ENCODE peak calls at places on chromosome 4, in four cellular contexts. U, F, X and R are unnamed samples.

GRCh38 chr4:10115657-10116624 is 658 bp downstream of the WDR1 start:
- DNase-seq in U (peak; percentile 54), F (peak; percentile 39), X (peak; percentile 57), R (no peak)

GRCh38 chr4:141215030-141215429 is 5.7 kb upstream of the ZNF330 start:
- DNase-seq in U (no peak), F (no peak), X (no peak), R (no peak)

GRCh38 chr4:51835854-51836253 is 7.1 kb upstream of the DCUN1D4 start:
- DNase-seq in U (no peak), F (no peak), X (no peak), R (no peak)

GRCh38 chr4:163113921-163114703 is 52.6 kb downstream of the NAF1 start:
- DNase-seq in U (no peak), F (no peak), X (no peak), R (no peak)

GRCh38 chr4:98203406-98204235 is 57.6 kb upstream of the RAP1GDS1 start:
- DNase-seq in U (no peak), F (no peak), X (no peak), R (no peak)

GRCh38 chr4:141620715-141621114 is 15.7 kb upstream of the IL15 start:
- DNase-seq in U (no peak), F (no peak), X (no peak), R (no peak)

GRCh38 chr4:151678048-151678853 is 82.6 kb downstream of the GATB start:
- DNase-seq in U (no peak), F (peak; percentile 26), X (no peak), R (no peak)

GRCh38 chr4:188934320-188934975 is 795.2 kb downstream of the TRIML1 start:
- DNase-seq in U (no peak), F (peak; percentile 39), X (peak; percentile 22), R (no peak)

GRCh38 chr4:7187691-7188090 is 4.6 kb upstream of the SORCS2 start:
- DNase-seq in U (no peak), F (no peak), X (no peak), R (no peak)

GRCh38 chr4:24368801-24369200 is 215.6 kb downstream of the DHX15 start:
- DNase-seq in U (no peak), F (no peak), X (no peak), R (no peak)

GRCh38 chr4:87069037-87069742 is 134.4 kb downstream of the AFF1 start:
- DNase-seq in U (no peak), F (no peak), X (no peak), R (no peak)

GRCh38 chr4:182207806-182208483 is 35.3 kb upstream of the TENM3 start:
- DNase-seq in U (no peak), F (peak; percentile 66), X (peak; percentile 53), R (no peak)

GRCh38 chr4:93788712-93789111 is 39.8 kb upstream of the ATOH1 start:
- DNase-seq in U (no peak), F (peak; percentile 6), X (peak; percentile 32), R (no peak)

GRCh38 chr4:140995058-140995457 is 138.2 kb downstream of the RNF150 start:
- DNase-seq in U (no peak), F (no peak), X (no peak), R (no peak)

GRCh38 chr4:144582105-144582850 is 63.7 kb upstream of the HHIP start:
- DNase-seq in U (no peak), F (no peak), X (peak; percentile 65), R (no peak)

GRCh38 chr4:3285558-3286334 is 7.1 kb upstream of the RGS12 start:
- DNase-seq in U (no peak), F (peak; percentile 31), X (peak; percentile 88), R (no peak)

GRCh38 chr4:16018061-16018676 is 55.2 kb upstream of the FGFBP2 start:
- DNase-seq in U (no peak), F (no peak), X (no peak), R (no peak)

GRCh38 chr4:81905966-81906365 is 434.3 kb upstream of the RASGEF1B start:
- DNase-seq in U (no peak), F (no peak), X (no peak), R (no peak)

GRCh38 chr4:98728433-98728832 is 70.0 kb upstream of the TSPAN5 start:
- DNase-seq in U (no peak), F (peak; percentile 50), X (peak; percentile 45), R (no peak)

GRCh38 chr4:40232610-40233009 is 35.8 kb downstream of the RHOH start:
- DNase-seq in U (no peak), F (no peak), X (no peak), R (no peak)

GRCh38 chr4:1058198-1058996 is 47.0 kb downstream of the FGFRL1 start:
- DNase-seq in U (no peak), F (no peak), X (no peak), R (peak; percentile 63)

GRCh38 chr4:149296503-149296902 is 519.1 kb downstream of the IQCM start:
- DNase-seq in U (no peak), F (peak; percentile 0), X (no peak), R (no peak)

GRCh38 chr4:63784822-63785221 is 624.4 kb downstream of the TECRL start:
- DNase-seq in U (no peak), F (no peak), X (no peak), R (no peak)

GRCh38 chr4:182593864-182594263 is 323.3 kb downstream of the DCTD start:
- DNase-seq in U (no peak), F (no peak), X (no peak), R (no peak)

GRCh38 chr4:14816592-14817273 is 185.5 kb upstream of the CPEB2 start:
- DNase-seq in U (no peak), F (no peak), X (no peak), R (no peak)

DNA sequence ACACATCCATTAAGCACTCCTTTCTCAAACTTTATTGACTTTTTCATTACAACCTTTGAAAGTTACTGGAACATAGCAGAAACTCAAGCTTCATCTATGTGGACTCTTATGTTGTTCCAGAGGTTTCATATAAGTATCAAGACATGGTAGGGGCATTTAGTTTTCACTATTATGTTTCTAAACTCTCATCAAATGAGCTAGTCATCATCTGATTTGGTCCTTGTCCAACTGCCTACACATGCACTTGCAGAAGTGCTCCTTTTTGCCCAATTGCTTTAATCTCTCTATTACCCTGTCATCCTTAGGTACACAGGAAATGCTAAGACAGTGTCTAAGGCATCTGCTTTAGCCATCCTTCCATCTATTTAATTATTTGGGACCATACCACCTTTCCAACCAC is 42.2 kb upstream of the EPGN start:
- DNase-seq in U (no peak), F (no peak), X (peak; percentile 29), R (no peak)
- H3K27ac ChIP-seq in U (no peak overlapping the region), F (no peak overlapping the region), X (no peak overlapping the region), R (no peak overlapping the region)

DNA sequence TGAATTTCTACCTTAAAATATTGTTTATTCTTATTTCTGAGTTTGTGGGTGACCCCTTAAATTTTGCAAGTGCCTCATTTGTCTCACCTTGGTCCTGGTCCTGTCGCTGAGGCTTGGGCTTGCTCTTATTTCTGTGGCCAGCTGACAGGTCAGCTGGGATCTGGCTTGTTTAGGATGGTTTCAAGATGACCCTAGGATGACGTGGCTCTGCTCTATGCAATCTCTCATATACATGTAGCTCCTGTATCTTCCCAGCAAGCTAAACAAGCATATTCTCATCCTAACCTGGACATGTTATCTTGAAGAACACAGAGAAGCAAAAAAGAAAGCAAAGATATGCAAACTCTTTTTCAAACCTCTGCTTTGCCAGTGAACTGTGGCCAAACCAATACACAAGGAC is 158.4 kb downstream of the BANK1 start:
- DNase-seq in U (no peak), F (peak; percentile 23), X (no peak), R (no peak)
- H3K27ac ChIP-seq in U (no peak overlapping the region), F (no peak overlapping the region), X (no peak overlapping the region), R (no peak overlapping the region)

GRCh38 chr4:106583567-106583966 is 215.0 kb upstream of the GIMD1 start:
- DNase-seq in U (no peak), F (peak; percentile 80), X (peak; percentile 95), R (no peak)
- H3K27ac ChIP-seq in U (no peak overlapping the region), F (peak overlapping the region; percentile 93), X (peak overlapping the region; percentile 51), R (no peak overlapping the region)

DNA sequence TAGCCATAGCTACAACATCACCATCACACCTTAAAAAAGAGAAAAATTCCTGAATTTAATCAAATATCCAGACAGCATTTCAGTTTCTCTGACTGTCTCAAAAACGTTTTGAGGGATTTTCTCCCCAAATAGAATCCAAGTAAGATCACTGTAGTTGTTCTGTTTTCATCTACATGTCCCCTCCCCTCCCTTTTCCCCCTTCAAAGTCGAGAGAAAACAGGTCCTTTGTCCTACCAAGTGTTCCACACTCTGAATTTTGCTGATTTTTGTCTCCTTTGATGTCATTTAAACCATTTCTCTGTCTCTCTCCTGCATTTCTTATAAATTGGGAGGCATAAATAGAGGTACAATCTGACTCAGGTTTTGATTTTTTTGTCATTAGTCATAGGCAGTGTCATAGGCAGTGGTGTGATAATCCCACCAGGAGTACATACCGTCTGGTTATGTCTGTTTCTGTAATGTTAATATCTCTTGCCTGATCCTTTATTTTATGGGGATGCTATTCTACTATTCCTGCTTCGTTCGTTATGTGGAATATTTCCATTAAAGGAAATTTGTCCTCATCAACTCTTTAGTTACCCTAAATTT is 348.6 kb downstream of the PTTG2 start:
- DNase-seq in U (no peak), F (peak; percentile 40), X (peak; percentile 65), R (no peak)
- H3K27ac ChIP-seq in U (no peak overlapping the region), F (no peak overlapping the region), X (no peak overlapping the region), R (peak overlapping the region; percentile 99)

DNA sequence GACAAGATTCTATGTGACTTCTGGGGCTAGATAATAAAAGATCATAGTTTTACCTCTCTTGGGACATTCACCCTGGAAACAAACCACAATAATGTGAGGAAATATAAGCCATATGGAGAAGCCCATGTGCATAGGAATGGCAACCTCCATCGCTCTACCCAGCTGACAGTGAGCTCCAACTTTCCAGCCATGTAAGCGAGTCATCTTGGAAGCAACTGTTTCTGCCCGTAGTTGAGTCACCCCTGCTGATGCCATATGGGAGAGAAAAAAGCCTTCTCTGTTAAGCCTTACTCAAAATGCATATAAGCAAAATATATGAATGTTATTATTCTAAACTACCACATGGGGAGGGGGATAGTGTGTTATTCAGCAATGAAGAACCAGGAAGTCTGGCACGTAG is 31.4 kb upstream of the RELL1 start:
- DNase-seq in U (no peak), F (peak; percentile 71), X (peak; percentile 93), R (no peak)
- H3K27ac ChIP-seq in U (no peak overlapping the region), F (no peak overlapping the region), X (peak overlapping the region; percentile 37), R (no peak overlapping the region)

GRCh38 chr4:114945616-114946015 is 167.8 kb downstream of the NDST4 start:
- DNase-seq in U (no peak), F (no peak), X (no peak), R (no peak)

DNA sequence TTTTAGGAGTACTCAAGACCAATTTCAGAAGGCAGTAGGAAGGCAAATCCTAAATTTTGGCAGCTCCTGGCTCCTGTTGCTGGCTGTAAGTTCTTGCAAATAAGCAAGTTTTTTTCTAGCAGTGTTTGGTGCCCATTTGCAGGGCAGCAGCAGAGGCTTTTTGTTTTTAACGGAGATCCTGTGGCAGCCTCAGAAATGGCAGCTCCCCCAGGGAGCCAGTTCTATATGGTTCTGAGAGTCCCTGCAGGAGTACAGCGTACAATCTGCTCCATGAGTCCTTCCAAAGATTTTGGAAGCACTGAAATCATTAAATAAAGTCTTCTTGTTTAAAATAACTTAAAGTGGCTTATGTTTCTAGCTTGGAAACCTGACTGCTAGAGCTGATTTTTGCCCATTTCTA is 171.9 kb downstream of the NDST4 start:
- DNase-seq in U (no peak), F (no peak), X (no peak), R (no peak)
- H3K27ac ChIP-seq in U (no peak overlapping the region), F (no peak overlapping the region), X (no peak overlapping the region), R (no peak overlapping the region)

DNA sequence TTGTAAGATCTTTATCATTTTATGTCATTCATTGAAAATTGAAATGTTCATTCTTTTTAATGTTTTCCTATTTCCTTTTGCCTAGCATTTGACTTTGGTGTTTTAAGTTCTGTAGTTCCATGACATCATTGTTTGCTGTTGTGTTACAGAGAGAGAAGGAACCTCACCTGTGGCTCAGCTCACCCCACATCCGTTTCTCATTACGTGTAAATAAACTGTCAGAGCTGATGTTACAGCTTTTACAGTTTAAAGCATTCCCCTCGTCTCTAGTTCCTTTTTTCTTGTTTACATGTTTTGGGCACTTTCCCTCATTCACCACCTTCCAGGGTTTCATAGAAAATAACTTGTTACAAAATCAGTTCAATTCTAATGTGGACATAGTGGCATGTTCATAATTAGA is 137.2 kb downstream of the FNIP2 start:
- DNase-seq in U (no peak), F (no peak), X (no peak), R (no peak)
- H3K27ac ChIP-seq in U (no peak overlapping the region), F (no peak overlapping the region), X (no peak overlapping the region), R (no peak overlapping the region)